ENCODE peak calls at places on chromosome 6, in nine cellular contexts. N, B, W, X, J, G, V, A and Q are unnamed samples.

GRCh38 chr6:170434821-170435155 is 118.3 kb downstream of the PSMB1 start:
- DNase-seq in N (no peak), J (no peak), A (no peak), G (no peak), V (no peak), X (no peak), B (no peak), W (peak; percentile 76), Q (no peak)

GRCh38 chr6:17941318-17941717 is 46.1 kb downstream of the KIF13A start:
- DNase-seq in G (no peak), W (no peak), N (no peak), B (no peak), A (no peak), X (no peak), J (no peak), V (no peak), Q (no peak)

GRCh38 chr6:163836916-163837660 is 422.6 kb downstream of the QKI start:
- DNase-seq in G (no peak), J (no peak), W (no peak), V (no peak), B (no peak), X (no peak), N (no peak), A (no peak), Q (no peak)

GRCh38 chr6:5718231-5718947 is 288.3 kb downstream of the NRN1 start:
- DNase-seq in B (no peak), V (no peak), N (peak; percentile 81), X (no peak), G (no peak), J (no peak), W (no peak), A (no peak), Q (no peak)

GRCh38 chr6:105501945-105502344 is 99.1 kb upstream of the PREP start:
- DNase-seq in G (no peak), X (no peak), N (no peak), W (no peak), B (no peak), V (no peak), J (no peak), A (no peak), Q (no peak)

GRCh38 chr6:15244605-15245360 is 1.1 kb upstream of the JARID2 start:
- DNase-seq in X (peak; percentile 76), V (peak; percentile 60), N (peak; percentile 84), J (no peak), A (peak; percentile 60), G (peak; percentile 62), W (peak; percentile 96), B (peak; percentile 69), Q (peak; percentile 81)

GRCh38 chr6:74713941-74714340 is 491.9 kb downstream of the COL12A1 start:
- DNase-seq in X (no peak), V (no peak), B (no peak), A (no peak), W (no peak), J (no peak), N (no peak), G (no peak), Q (no peak)

GRCh38 chr6:34343823-34344222 is 48.6 kb downstream of the NUDT3 start:
- DNase-seq in W (no peak), J (no peak), B (no peak), N (no peak), V (no peak), A (no peak), G (no peak), X (no peak), Q (no peak)

GRCh38 chr6:134003542-134003951 is 48.9 kb downstream of the SLC2A12 start:
- DNase-seq in G (no peak), W (no peak), B (no peak), V (no peak), X (no peak), N (no peak), J (no peak), A (peak; percentile 37), Q (no peak)

GRCh38 chr6:38179794-38180430 is 360.4 kb downstream of the ZFAND3 start:
- DNase-seq in V (no peak), A (no peak), B (no peak), G (no peak), X (no peak), W (peak; percentile 74), J (no peak), N (no peak), Q (no peak)

GRCh38 chr6:42375007-42375635 is 76.6 kb downstream of the TRERF1 start:
- DNase-seq in N (no peak), V (no peak), A (no peak), J (no peak), W (peak; percentile 69), B (no peak), X (no peak), G (no peak), Q (no peak)

GRCh38 chr6:87274660-87275273 is 47.6 kb upstream of the SMIM8 start:
- DNase-seq in A (no peak), V (peak; percentile 42), X (no peak), J (no peak), G (no peak), N (peak; percentile 4), B (no peak), W (no peak), Q (no peak)

GRCh38 chr6:11653028-11653583 is 115.6 kb downstream of the TMEM170B start:
- DNase-seq in B (peak; percentile 78), V (peak; percentile 96), N (peak; percentile 54), G (no peak), J (no peak), W (no peak), A (peak; percentile 74), X (no peak), Q (peak; percentile 8)

GRCh38 chr6:39942903-39943580 is 8.8 kb upstream of the MOCS1 start:
- DNase-seq in B (no peak), J (no peak), X (no peak), A (no peak), G (no peak), V (no peak), W (no peak), N (no peak), Q (no peak)

GRCh38 chr6:28947831-28948270 is 24.1 kb upstream of the TRIM27 start:
- DNase-seq in G (no peak), J (no peak), W (no peak), V (peak; percentile 51), X (no peak), B (no peak), N (no peak), A (peak; percentile 94), Q (no peak)

DNA sequence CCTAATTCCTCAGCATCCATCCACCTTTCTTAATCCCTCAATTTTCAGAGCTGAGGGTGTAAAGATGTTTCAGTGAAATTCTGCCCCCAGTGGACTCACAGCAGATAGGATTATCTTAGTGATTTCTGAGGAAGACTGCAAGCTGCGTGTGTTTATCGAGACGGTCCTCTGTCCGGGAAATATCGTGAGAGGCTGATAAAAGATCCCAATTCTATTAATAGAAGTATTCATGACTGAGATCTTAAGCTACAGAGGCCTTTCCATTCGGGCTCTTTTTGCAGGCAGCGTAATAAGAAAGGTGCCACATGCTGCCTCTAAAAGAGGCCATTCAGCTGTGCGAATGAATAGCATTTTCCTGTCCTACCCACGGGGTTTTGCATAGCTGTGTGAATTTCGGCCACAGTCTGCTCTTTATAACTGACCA is 209.0 kb downstream of the ARHGAP18 start:
- DNase-seq in G (no peak), X (no peak), J (peak; percentile 61), V (no peak), B (no peak), A (peak; percentile 49), N (peak; percentile 24), W (no peak), Q (peak; percentile 59)
- TF ChIP-seq CTCF in G (no peak), X (peak; percentile 27), J (peak; percentile 57), V (no peak), B (peak; percentile 31), A (peak; percentile 69), N (no peak), W (no peak), Q (peak; percentile 58)

GRCh38 chr6:139364302-139364981 is 10.0 kb downstream of the CITED2 start:
- DNase-seq in V (no peak), W (no peak), X (peak; percentile 4), N (peak; percentile 79), J (no peak), B (no peak), A (peak; percentile 64), G (no peak), Q (peak; percentile 83)
- TF ChIP-seq CTCF in V (peak; percentile 29), W (no peak), X (peak; percentile 76), N (peak; percentile 24), J (peak; percentile 19), B (peak; percentile 79), A (peak; percentile 69), G (peak; percentile 97), Q (peak; percentile 69)

GRCh38 chr6:137872071-137872470 is 5.0 kb downstream of the TNFAIP3 start:
- DNase-seq in G (no peak), X (no peak), V (no peak), B (no peak), W (no peak), N (no peak), J (no peak), A (peak; percentile 42), Q (no peak)
- TF ChIP-seq CTCF in G (no peak), X (no peak), V (no peak), B (no peak), W (no peak), N (no peak), J (no peak), A (no peak), Q (no peak)

GRCh38 chr6:37030599-37030998 is 25.1 kb downstream of the FGD2 start:
- DNase-seq in B (no peak), N (no peak), G (no peak), X (no peak), W (no peak), A (no peak), J (no peak), V (no peak), Q (no peak)

GRCh38 chr6:37027036-37027720 is 21.7 kb downstream of the FGD2 start:
- DNase-seq in B (no peak), N (no peak), A (no peak), X (no peak), G (no peak), W (no peak), J (no peak), V (no peak), Q (no peak)

GRCh38 chr6:37025621-37026466 is 20.4 kb downstream of the FGD2 start:
- DNase-seq in G (no peak), B (no peak), V (no peak), J (no peak), N (peak; percentile 50), W (no peak), A (no peak), X (no peak), Q (no peak)

GRCh38 chr6:37029249-37029959 is 23.9 kb downstream of the FGD2 start:
- DNase-seq in G (peak; percentile 47), X (peak; percentile 74), B (peak; percentile 70), J (peak; percentile 79), N (peak; percentile 92), W (no peak), V (peak; percentile 71), A (peak; percentile 91), Q (peak; percentile 81)

DNA sequence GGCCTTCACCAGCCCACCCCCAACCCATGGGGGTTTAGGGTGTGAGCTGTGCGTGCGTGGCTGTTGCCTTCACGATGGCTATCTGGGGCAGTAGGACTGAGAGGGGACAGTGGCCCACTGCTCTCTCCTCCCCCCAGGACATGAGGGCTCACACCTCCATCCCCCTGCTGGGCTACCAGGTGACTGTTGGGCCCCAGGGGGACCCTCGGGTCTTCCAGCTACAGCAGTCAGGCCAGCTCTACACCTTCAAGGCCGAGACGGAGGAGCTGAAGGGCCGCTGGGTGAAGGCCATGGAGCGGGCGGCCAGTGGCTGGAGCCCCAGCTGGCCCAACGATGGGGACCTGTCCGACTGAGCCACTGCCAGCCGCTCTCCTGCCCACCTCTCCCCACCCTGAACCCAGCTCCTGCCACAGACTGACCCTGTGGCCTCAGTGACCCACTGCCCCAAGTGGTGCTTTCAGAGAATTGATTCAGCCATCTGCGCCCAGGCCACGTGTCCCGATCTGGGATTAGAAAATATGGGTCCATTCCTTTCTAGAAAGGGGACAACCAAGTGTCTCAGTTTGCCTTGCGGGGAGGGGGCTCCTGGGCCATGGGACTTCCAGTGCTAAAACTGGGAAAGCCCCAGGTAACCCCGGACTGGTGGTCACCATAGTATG is 22.5 kb downstream of the FGD2 start:
- DNase-seq in X (no peak), N (no peak), V (no peak), J (no peak), A (no peak), W (no peak), G (no peak), B (no peak), Q (no peak)
- TF ChIP-seq CTCF in X (no peak), N (no peak), V (no peak), J (no peak), A (no peak), W (no peak), G (no peak), B (no peak), Q (peak; percentile 15)